ENCODE peak calls at places on chromosomes 13 and 19, in ten cellular contexts. C is stomach; O is T-helper 17 cell; Z is AG10803; S is stimulated activated CD8-positive, alpha-beta memory T cell treated with anti-CD3 and anti-CD28 coated beads, Interleukin-2, amount 100 ng/mL, for 1 hour; M is activated CD4-positive, alpha-beta T cell treated with anti-CD3 and anti-CD28 coated beads for 48 hours; P is hypothalamus; X is activated naive CD4-positive, alpha-beta T cell treated with anti-CD3 and anti-CD28 coated beads, Interleukin-2, amount 10 ng/mL, durations not matched to agents 7 days and 5 days; N is LHCN-M2; T is sigmoid colon. J is an unnamed sample.
A peak's percentile ranks its signal among the peaks of the same experiment; 100 is the strongest.

GRCh38 chr19:50371914-50372475 is 4.3 kb upstream of the NR1H2 start:
- DNase-seq in C (no peak), O (no peak), Z (no peak), S (no peak), M (no peak), P (no peak), X (no peak), N (no peak), T (no peak), J (no peak)

GRCh38 chr19:54448037-54448773 is 794 bp upstream of the LENG8 start:
- DNase-seq in C (no peak), O (no peak), Z (peak; percentile 60), S (no peak), M (peak; percentile 59), P (no peak), X (peak; percentile 58), N (peak; percentile 68), T (peak; percentile 84), J (peak; percentile 59)

GRCh38 chr19:44401108-44401786 is at the start of gene ZNF285:
- DNase-seq in C (peak; percentile 84), O (peak; percentile 53), Z (peak; percentile 97), S (peak; percentile 49), M (peak; percentile 87), P (no peak), X (peak; percentile 89), N (peak; percentile 98), T (peak; percentile 95), J (peak; percentile 97)

GRCh38 chr13:74771964-74772363 is 637.8 kb upstream of the KLF12 start:
- DNase-seq in C (no peak), O (no peak), Z (peak; percentile 89), S (no peak), M (no peak), P (no peak), X (no peak), N (peak; percentile 92), T (no peak), J (no peak)

GRCh38 chr13:78602561-78603239 is 652 bp downstream of the POU4F1 start:
- DNase-seq in C (no peak), O (no peak), Z (no peak), S (no peak), M (peak; percentile 36), P (no peak), X (peak; percentile 33), N (no peak), T (no peak), J (no peak)

GRCh38 chr19:18502236-18502632 is 19.6 kb downstream of the ELL start:
- DNase-seq in C (no peak), O (no peak), Z (no peak), S (no peak), M (no peak), P (no peak), X (no peak), N (no peak), T (no peak), J (peak; percentile 58)

GRCh38 chr19:11792942-11793341 is 5.4 kb upstream of the ZNF491 start:
- DNase-seq in C (no peak), O (no peak), Z (no peak), S (no peak), M (no peak), P (no peak), X (no peak), N (no peak), T (no peak), J (no peak)

GRCh38 chr13:39536906-39537305 is 66.1 kb downstream of the LHFPL6 start:
- DNase-seq in C (no peak), O (no peak), Z (no peak), S (no peak), M (no peak), P (no peak), X (no peak), N (no peak), T (no peak), J (no peak)

GRCh38 chr13:28117689-28118377 is 17.5 kb upstream of the FLT3 start:
- DNase-seq in C (peak; percentile 46), O (no peak), Z (no peak), S (no peak), M (no peak), P (no peak), X (no peak), N (no peak), T (no peak), J (peak; percentile 61)

GRCh38 chr13:101579291-101579802 is 126.9 kb downstream of the ITGBL1 start:
- DNase-seq in C (no peak), O (no peak), Z (peak; percentile 58), S (no peak), M (no peak), P (no peak), X (no peak), N (peak; percentile 48), T (no peak), J (no peak)

GRCh38 chr13:35356572-35356971 is 119.9 kb downstream of the MAB21L1 start:
- DNase-seq in C (no peak), O (no peak), Z (no peak), S (no peak), M (no peak), P (no peak), X (no peak), N (no peak), T (no peak), J (no peak)

GRCh38 chr13:94073006-94073744 is 406.3 kb downstream of the DCT start:
- DNase-seq in C (no peak), O (no peak), Z (peak; percentile 91), S (no peak), M (no peak), P (no peak), X (no peak), N (peak; percentile 77), T (no peak), J (no peak)

GRCh38 chr13:50422181-50423148 is 407.2 kb downstream of the KCNRG start:
- DNase-seq in C (no peak), O (no peak), Z (no peak), S (no peak), M (no peak), P (no peak), X (no peak), N (no peak), T (no peak), J (no peak)

GRCh38 chr19:42285546-42285945 is 16.4 kb upstream of the PRR19 start:
- DNase-seq in C (no peak), O (no peak), Z (no peak), S (no peak), M (no peak), P (no peak), X (no peak), N (no peak), T (peak; percentile 69), J (no peak)

GRCh38 chr19:5832049-5832448 is 7.5 kb downstream of the FUT6 start:
- DNase-seq in C (no peak), O (no peak), Z (no peak), S (no peak), M (no peak), P (no peak), X (no peak), N (no peak), T (no peak), J (no peak)

GRCh38 chr19:45153339-45154063 is 7.3 kb downstream of the NKPD1 start:
- DNase-seq in C (peak; percentile 47), O (peak; percentile 18), Z (peak; percentile 26), S (no peak), M (peak; percentile 54), P (no peak), X (peak; percentile 59), N (no peak), T (no peak), J (peak; percentile 54)

GRCh38 chr13:99575376-99575775 is 74.1 kb downstream of the TM9SF2 start:
- DNase-seq in C (no peak), O (no peak), Z (no peak), S (no peak), M (no peak), P (no peak), X (no peak), N (no peak), T (no peak), J (no peak)

GRCh38 chr19:39847525-39847924 is 1.3 kb upstream of the FBL start:
- DNase-seq in C (no peak), O (no peak), Z (no peak), S (no peak), M (no peak), P (no peak), X (no peak), N (no peak), T (no peak), J (no peak)

GRCh38 chr13:41546372-41547252 is 89.3 kb downstream of the RGCC start:
- DNase-seq in C (no peak), O (no peak), Z (peak; percentile 83), S (no peak), M (peak; percentile 48), P (no peak), X (no peak), N (peak; percentile 99), T (no peak), J (no peak)

GRCh38 chr13:108034909-108035308 is 180.4 kb downstream of the LIG4 start:
- DNase-seq in C (no peak), O (no peak), Z (no peak), S (no peak), M (no peak), P (no peak), X (no peak), N (no peak), T (no peak), J (no peak)

GRCh38 chr13:73177017-73177416 is 118.2 kb downstream of the KLF5 start:
- DNase-seq in C (no peak), O (no peak), Z (no peak), S (no peak), M (no peak), P (no peak), X (no peak), N (no peak), T (no peak), J (no peak)

GRCh38 chr13:76992548-76993001 is 694 bp downstream of the CLN5 start:
- DNase-seq in C (no peak), O (peak; percentile 11), Z (peak; percentile 26), S (no peak), M (peak; percentile 21), P (peak; percentile 24), X (peak; percentile 37), N (peak; percentile 45), T (no peak), J (peak; percentile 53)

GRCh38 chr19:16325161-16325527 is 518 bp downstream of the KLF2 start:
- DNase-seq in C (no peak), O (peak; percentile 47), Z (peak; percentile 31), S (no peak), M (peak; percentile 27), P (no peak), X (peak; percentile 74), N (peak; percentile 35), T (peak; percentile 82), J (no peak)

GRCh38 chr19:5592531-5592930 is 24.8 kb upstream of the TINCR start:
- DNase-seq in C (no peak), O (no peak), Z (no peak), S (no peak), M (no peak), P (no peak), X (no peak), N (no peak), T (no peak), J (no peak)

GRCh38 chr19:18191640-18192062 is 1.4 kb upstream of the MPV17L2 start:
- DNase-seq in C (no peak), O (no peak), Z (no peak), S (no peak), M (no peak), P (no peak), X (no peak), N (no peak), T (no peak), J (peak; percentile 45)

GRCh38 chr13:112974676-112975075 is 5.7 kb downstream of the MCF2L start:
- DNase-seq in C (no peak), O (no peak), Z (no peak), S (no peak), M (no peak), P (no peak), X (no peak), N (peak; percentile 26), T (no peak), J (no peak)

GRCh38 chr13:26897706-26898550 is 137.3 kb upstream of the GPR12 start:
- DNase-seq in C (no peak), O (no peak), Z (no peak), S (no peak), M (no peak), P (no peak), X (no peak), N (no peak), T (no peak), J (no peak)

GRCh38 chr19:50328257-50329145 is 676 bp downstream of the KCNC3 start:
- DNase-seq in C (no peak), O (no peak), Z (peak; percentile 4), S (no peak), M (peak; percentile 65), P (no peak), X (no peak), N (no peak), T (no peak), J (peak; percentile 37)